ENCODE peak calls at places on chromosome 6, in seven cellular contexts. Q is GM04504, Z is amniotic stem cell, L is cardiac fibroblast, P is ACHN, N is NCI-H1930, J is stromal cell of bone marrow. Y is an unnamed sample.

GRCh38 chr6:33144373-33144772 is 47.9 kb downstream of the COL11A2 start:
- DNase-seq in Q (no peak), Z (no peak), L (no peak), P (no peak), N (no peak), J (no peak), Y (peak)

GRCh38 chr6:19368511-19368910 is 468.7 kb upstream of the ID4 start:
- DNase-seq in Q (peak), Z (no peak), L (peak), P (no peak), N (no peak), J (peak), Y (peak)

GRCh38 chr6:36626636-36627035 is 32.5 kb downstream of the SRSF3 start:
- DNase-seq in Q (no peak), Z (no peak), L (peak), P (no peak), N (no peak), J (no peak), Y (no peak)

GRCh38 chr6:158332237-158332636 is 20.0 kb downstream of the TULP4 start:
- DNase-seq in Q (no peak), Z (no peak), L (no peak), P (no peak), N (no peak), J (no peak), Y (no peak)

GRCh38 chr6:167096991-167097390 is 25.9 kb upstream of the CCR6 start:
- DNase-seq in Q (no peak), Z (no peak), L (no peak), P (no peak), N (no peak), J (no peak), Y (no peak)

GRCh38 chr6:15483060-15483459 is 179.8 kb downstream of the DTNBP1 start:
- DNase-seq in Q (no peak), Z (no peak), L (no peak), P (no peak), N (no peak), J (no peak), Y (no peak)

GRCh38 chr6:123802351-123802696 is 1.3 kb upstream of the NKAIN2 start:
- DNase-seq in Q (no peak), Z (no peak), L (no peak), P (no peak), N (no peak), J (no peak), Y (no peak)

GRCh38 chr6:158769696-158770446 is 49.3 kb downstream of the EZR start:
- DNase-seq in Q (no peak), Z (no peak), L (peak), P (no peak), N (no peak), J (no peak), Y (peak)

GRCh38 chr6:3382399-3383279 is 74.2 kb downstream of the SLC22A23 start:
- DNase-seq in Q (no peak), Z (no peak), L (no peak), P (no peak), N (no peak), J (no peak), Y (no peak)

GRCh38 chr6:134936927-134937326 is 13.0 kb downstream of the ALDH8A1 start:
- DNase-seq in Q (peak), Z (peak), L (peak), P (peak), N (no peak), J (no peak), Y (peak)

GRCh38 chr6:104789770-104790190 is 69.9 kb downstream of the HACE1 start:
- DNase-seq in Q (peak), Z (peak), L (peak), P (peak), N (no peak), J (no peak), Y (peak)

GRCh38 chr6:95802978-95803377 is 212.8 kb upstream of the FUT9 start:
- DNase-seq in Q (no peak), Z (no peak), L (no peak), P (no peak), N (no peak), J (no peak), Y (no peak)

GRCh38 chr6:25991785-25992412 is 29.3 kb downstream of the TRIM38 start:
- DNase-seq in Q (peak), Z (no peak), L (peak), P (peak), N (peak), J (peak), Y (peak)

GRCh38 chr6:120869397-120869796 is 464.9 kb downstream of the TBC1D32 start:
- DNase-seq in Q (no peak), Z (no peak), L (peak), P (no peak), N (no peak), J (no peak), Y (no peak)

GRCh38 chr6:75735491-75736186 is 13.4 kb upstream of the MYO6 start:
- DNase-seq in Q (no peak), Z (no peak), L (peak), P (peak), N (no peak), J (no peak), Y (peak)

Y was measured in fibroblast of lung.